ENCODE peak calls at places on chromosome 15, in nine cellular contexts. T is amniotic stem cell, K is OCI-M1, V is T-helper 2 cell, G is suprapubic skin, N is left colon, I is RWPE1, Z is IMR-90, L is heart left ventricle. U is an unnamed sample.

GRCh38 chr15:90336705-90337141 is 15.4 kb upstream of the ZNF774 start:
- DNase-seq in V (no peak), T (peak; percentile 75), K (peak; percentile 68), G (peak; percentile 49), Z (peak; percentile 85), N (no peak), L (no peak), I (peak; percentile 73), U (no peak)

GRCh38 chr15:44712108-44713005 is 1.0 kb downstream of the B2M start:
- DNase-seq in L (peak; percentile 73), I (peak; percentile 63), Z (peak; percentile 87), N (peak; percentile 88), K (peak; percentile 91), V (peak; percentile 51), G (peak; percentile 82), T (peak; percentile 30), U (peak; percentile 51)

GRCh38 chr15:61133361-61133760 is 95.7 kb downstream of the RORA start:
- DNase-seq in N (no peak), V (no peak), T (no peak), I (no peak), K (no peak), L (no peak), Z (no peak), G (no peak), U (no peak)

GRCh38 chr15:74873756-74874424 is 725 bp upstream of the SCAMP2 start:
- DNase-seq in T (no peak), V (no peak), G (no peak), L (no peak), K (no peak), I (no peak), Z (no peak), N (no peak), U (no peak)

GRCh38 chr15:42131006-42131405 is 25.4 kb downstream of the PLA2G4F start:
- DNase-seq in I (no peak), Z (no peak), L (no peak), V (no peak), T (no peak), K (no peak), N (no peak), G (no peak), U (no peak)

GRCh38 chr15:36753173-36753572 is 173.7 kb downstream of the CDIN1 start:
- DNase-seq in G (no peak), V (no peak), I (no peak), K (no peak), N (no peak), Z (no peak), L (no peak), T (no peak), U (no peak)

GRCh38 chr15:35496585-35496984 is 49.4 kb downstream of the DPH6 start:
- DNase-seq in I (no peak), K (peak; percentile 62), V (no peak), N (no peak), T (no peak), G (no peak), L (no peak), Z (no peak), U (no peak)

GRCh38 chr15:69575387-69575786 is 122.8 kb downstream of the RPLP1 start:
- DNase-seq in T (no peak), N (no peak), I (no peak), Z (no peak), K (no peak), V (no peak), L (no peak), G (no peak), U (no peak)

GRCh38 chr15:41284425-41285177 is 47.8 kb downstream of the OIP5 start:
- DNase-seq in I (peak; percentile 34), V (no peak), K (peak; percentile 57), G (peak; percentile 62), L (no peak), N (peak; percentile 37), Z (no peak), T (no peak), U (no peak)

GRCh38 chr15:86855307-86855706 is 775.6 kb downstream of the AGBL1 start:
- DNase-seq in L (no peak), V (no peak), K (no peak), N (no peak), T (no peak), G (no peak), I (no peak), Z (no peak), U (no peak)

GRCh38 chr15:31298707-31299172 is 27.9 kb upstream of the KLF13 start:
- DNase-seq in G (no peak), V (no peak), N (no peak), K (peak; percentile 9), T (no peak), L (no peak), I (no peak), Z (no peak), U (no peak)